ENCODE peak calls at places on chromosomes 12 and 14, in eight cellular contexts. O is suprapubic skin, W is colonic mucosa, U is endothelial cell, K is MCF 10A, S is brain microvascular endothelial cell, X is GM13977, V is pancreas. C is an unnamed sample.

GRCh38 chr12:92145731-92146496 is at the start of gene BTG1:
- DNase-seq in S (peak; percentile 100), X (peak; percentile 98), K (peak; percentile 100), U (peak; percentile 98), W (peak; percentile 99), V (peak; percentile 99), O (peak; percentile 100), C (peak; percentile 98)

GRCh38 chr12:46786774-46787173 is 39.0 kb downstream of the SLC38A4 start:
- DNase-seq in U (no peak), X (no peak), O (no peak), S (peak; percentile 65), W (no peak), K (peak; percentile 14), V (no peak), C (no peak)

GRCh38 chr14:92314182-92314581 is 8.8 kb upstream of the SLC24A4 start:
- DNase-seq in U (no peak), S (no peak), X (no peak), V (no peak), W (no peak), K (no peak), O (no peak), C (no peak)

GRCh38 chr12:107379852-107380567 is 286.7 kb upstream of the CRY1 start:
- DNase-seq in O (no peak), X (no peak), W (peak; percentile 26), K (peak; percentile 84), S (peak; percentile 33), V (peak; percentile 74), U (no peak), C (no peak)

GRCh38 chr12:57452181-57452936 is 2.7 kb upstream of the INHBE start:
- DNase-seq in O (no peak), V (no peak), X (no peak), S (peak; percentile 84), U (no peak), W (no peak), K (peak; percentile 55), C (peak; percentile 60)

GRCh38 chr12:11555743-11556625 is 93.5 kb upstream of the ETV6 start:
- DNase-seq in O (no peak), X (no peak), U (no peak), V (peak; percentile 6), K (no peak), W (peak; percentile 36), S (no peak), C (no peak)

GRCh38 chr14:21087294-21088091 is 11.0 kb downstream of the ZNF219 start:
- DNase-seq in S (peak; percentile 95), X (no peak), V (no peak), W (no peak), O (no peak), K (peak; percentile 57), U (peak; percentile 66), C (no peak)

GRCh38 chr12:121911824-121912585 is 6.4 kb upstream of the CFAP251 start:
- DNase-seq in K (no peak), U (no peak), V (no peak), X (no peak), W (no peak), O (no peak), S (no peak), C (no peak)

GRCh38 chr12:66776974-66777373 is 98.1 kb upstream of the GRIP1 start:
- DNase-seq in O (no peak), W (no peak), X (peak; percentile 29), U (no peak), K (no peak), S (no peak), V (no peak), C (no peak)

GRCh38 chr12:54164402-54165145 is 24.2 kb downstream of the SMUG1 start:
- DNase-seq in U (no peak), V (no peak), S (no peak), X (no peak), W (no peak), O (no peak), K (no peak), C (peak; percentile 61)

GRCh38 chr14:33386771-33387170 is 448.1 kb downstream of the NPAS3 start:
- DNase-seq in V (no peak), S (peak; percentile 27), W (no peak), O (no peak), U (no peak), K (no peak), X (no peak), C (no peak)

GRCh38 chr12:50195832-50196231 is 28.7 kb upstream of the CERS5 start:
- DNase-seq in O (no peak), S (no peak), K (no peak), W (no peak), X (no peak), U (no peak), V (no peak), C (no peak)

GRCh38 chr12:130920711-130921381 is 32.9 kb upstream of the ADGRD1 start:
- DNase-seq in W (peak; percentile 55), O (peak; percentile 93), V (no peak), S (peak; percentile 25), X (no peak), U (no peak), K (peak; percentile 52), C (no peak)

GRCh38 chr12:7113389-7113871 is 4.4 kb upstream of the C1RL start:
- DNase-seq in U (peak; percentile 30), X (peak; percentile 66), S (peak; percentile 12), V (no peak), K (peak; percentile 56), O (peak; percentile 52), W (no peak), C (no peak)

GRCh38 chr12:125185740-125186470 is 120.7 kb downstream of the AACS start:
- DNase-seq in O (no peak), W (peak; percentile 86), K (peak; percentile 77), U (peak; percentile 80), S (peak; percentile 18), X (peak; percentile 80), V (peak; percentile 70), C (peak; percentile 92)

GRCh38 chr14:59093889-59094288 is 94.6 kb upstream of the DAAM1 start:
- DNase-seq in W (no peak), S (no peak), K (no peak), V (no peak), O (no peak), U (no peak), X (no peak), C (no peak)

GRCh38 chr12:111443586-111443985 is 37.9 kb downstream of the SH2B3 start:
- DNase-seq in S (peak; percentile 40), U (no peak), V (peak; percentile 68), O (peak; percentile 56), W (no peak), X (no peak), K (peak; percentile 52), C (no peak)

GRCh38 chr14:78486081-78486480 is 315.9 kb downstream of the NRXN3 start:
- DNase-seq in X (no peak), O (no peak), U (no peak), K (no peak), S (no peak), W (no peak), V (no peak), C (no peak)

GRCh38 chr12:32116897-32117296 is 10.2 kb downstream of the BICD1 start:
- DNase-seq in K (peak; percentile 62), V (no peak), U (no peak), S (no peak), X (no peak), W (no peak), O (no peak), C (no peak)

GRCh38 chr14:105267820-105268548 is 19.7 kb downstream of the BTBD6 start:
- DNase-seq in V (no peak), K (no peak), S (no peak), W (no peak), X (no peak), U (no peak), O (no peak), C (no peak)

GRCh38 chr14:104800600-104801283 is at the start of gene ZBTB42:
- DNase-seq in O (no peak), W (peak; percentile 92), U (peak; percentile 39), K (peak; percentile 45), X (peak; percentile 82), S (peak; percentile 18), V (peak; percentile 92), C (peak; percentile 56)

GRCh38 chr12:124498870-124499753 is 68.3 kb downstream of the NCOR2 start:
- DNase-seq in X (no peak), O (no peak), S (peak; percentile 70), W (no peak), U (no peak), K (no peak), V (no peak), C (no peak)

GRCh38 chr12:94057262-94058151 is 90.9 kb upstream of the PLXNC1 start:
- DNase-seq in W (no peak), V (no peak), S (no peak), K (no peak), U (no peak), X (no peak), O (no peak), C (no peak)

GRCh38 chr12:64459388-64460024 is 7.6 kb downstream of the TBK1 start:
- DNase-seq in O (no peak), S (no peak), U (no peak), W (no peak), X (no peak), K (no peak), V (no peak), C (no peak)
- TF ChIP-seq CTCF in O (no peak), S (no peak), U (no peak), W (no peak), X (no peak), K (no peak), V (no peak), C (no peak)

GRCh38 chr12:85424581-85425348 is 144.7 kb downstream of the ALX1 start:
- DNase-seq in K (peak; percentile 50), X (peak; percentile 9), W (peak; percentile 69), O (no peak), V (peak; percentile 10), S (peak; percentile 41), U (peak; percentile 32), C (peak; percentile 28)
- TF ChIP-seq CTCF in K (peak; percentile 31), X (peak; percentile 51), W (peak; percentile 36), O (no peak), V (peak; percentile 41), S (peak; percentile 51), U (peak; percentile 73), C (peak; percentile 55)

DNA sequence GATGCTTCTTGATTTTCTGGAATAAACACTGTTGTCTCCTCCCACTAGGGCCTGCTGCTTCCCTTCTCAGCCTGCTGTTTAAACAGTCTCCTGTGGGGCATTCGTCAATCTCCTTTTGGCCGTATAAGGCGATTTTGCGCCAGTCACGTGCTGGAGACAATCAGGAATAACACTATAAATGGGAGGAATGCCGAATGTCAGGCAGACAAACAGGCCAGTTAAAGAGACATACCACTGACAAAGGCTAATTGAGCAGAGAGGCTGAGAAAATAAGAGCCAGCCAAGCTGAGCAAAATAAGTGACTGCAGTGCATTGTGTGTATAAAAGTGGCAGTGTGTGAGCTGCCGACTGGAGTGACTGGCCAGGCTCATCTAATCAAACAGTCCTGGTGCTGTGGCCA is 23.3 kb downstream of the DMAC2L start:
- DNase-seq in O (peak; percentile 76), X (no peak), V (peak; percentile 84), K (no peak), U (peak; percentile 20), S (peak; percentile 72), W (peak; percentile 72), C (peak; percentile 47)
- TF ChIP-seq CTCF in O (no peak), X (no peak), V (no peak), K (no peak), U (no peak), S (peak; percentile 39), W (no peak), C (no peak)

DNA sequence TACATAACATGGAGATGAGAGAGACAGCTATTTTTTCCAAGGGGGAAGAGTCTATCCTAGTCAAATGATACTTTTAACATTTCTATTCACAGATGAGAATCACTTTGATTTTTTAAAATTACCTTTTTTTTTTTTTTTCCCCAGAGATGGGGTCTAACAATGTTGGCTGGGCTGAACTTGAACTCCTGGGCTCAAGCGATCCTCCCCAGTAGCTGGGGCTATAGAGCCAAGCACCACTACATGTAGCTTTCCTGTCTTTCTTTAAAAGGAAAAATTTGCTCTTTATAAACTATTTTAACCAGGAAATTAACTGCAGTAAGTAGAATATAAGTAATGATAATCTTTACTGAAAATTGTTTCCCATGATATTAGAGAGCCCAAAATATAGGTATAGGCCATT is 3.3 kb downstream of the PRICKLE1 start:
- DNase-seq in S (no peak), O (no peak), K (no peak), X (no peak), V (no peak), U (no peak), W (no peak), C (no peak)
- TF ChIP-seq CTCF in S (peak; percentile 48), O (no peak), K (no peak), X (no peak), V (no peak), U (no peak), W (no peak), C (no peak)